ENCODE peak calls at places on chromosome 9, in six cellular contexts. J is tibial nerve, B is Calu3, O is HEK293T, E is ureter, Z is sciatic nerve. C is an unnamed sample.

GRCh38 chr9:78676623-78677022 is 379.7 kb downstream of the PSAT1 start:
- DNase-seq in J (no peak), B (no peak), O (no peak), E (no peak), Z (no peak), C (no peak)

GRCh38 chr9:114300846-114301797 is 21.8 kb upstream of the ORM1 start:
- DNase-seq in J (no peak), B (no peak), O (no peak), E (peak), Z (peak), C (peak)

GRCh38 chr9:13113201-13113600 is 166.3 kb downstream of the MPDZ start:
- DNase-seq in J (no peak), B (no peak), O (no peak), E (no peak), Z (no peak), C (no peak)

GRCh38 chr9:132880311-132880661 is 1.6 kb downstream of the SPACA9 start:
- DNase-seq in J (no peak), B (no peak), O (no peak), E (no peak), Z (no peak), C (no peak)

GRCh38 chr9:114551750-114552685 is 35.6 kb upstream of the ATP6V1G1 start:
- DNase-seq in J (peak), B (peak), O (peak), E (peak), Z (peak), C (peak)

GRCh38 chr9:94002316-94003140 is 47.4 kb upstream of the BARX1 start:
- DNase-seq in J (peak), B (peak), O (peak), E (no peak), Z (no peak), C (no peak)

GRCh38 chr9:95770653-95771131 is 104.8 kb upstream of the ERCC6L2 start:
- DNase-seq in J (no peak), B (no peak), O (peak), E (no peak), Z (no peak), C (no peak)

GRCh38 chr9:121648799-121649198 is 2.6 kb upstream of the DAB2IP start:
- DNase-seq in J (no peak), B (no peak), O (no peak), E (no peak), Z (no peak), C (no peak)

GRCh38 chr9:70044450-70045307 is 1.0 kb downstream of the MAMDC2 start:
- DNase-seq in J (no peak), B (peak), O (no peak), E (no peak), Z (peak), C (no peak)

GRCh38 chr9:133133680-133134418 is 12.8 kb upstream of the RALGDS start:
- DNase-seq in J (peak), B (peak), O (no peak), E (peak), Z (no peak), C (peak)

GRCh38 chr9:136171009-136171800 is 33.7 kb downstream of the LHX3 start:
- DNase-seq in J (no peak), B (peak), O (peak), E (no peak), Z (no peak), C (no peak)

GRCh38 chr9:93121316-93122241 is 12.5 kb downstream of the NINJ1 start:
- DNase-seq in J (no peak), B (no peak), O (no peak), E (peak), Z (peak), C (no peak)

GRCh38 chr9:68997676-68998075 is 16.2 kb downstream of the PRKACG start:
- DNase-seq in J (no peak), B (no peak), O (no peak), E (no peak), Z (no peak), C (no peak)

GRCh38 chr9:98317134-98317857 is 61.8 kb upstream of the TBC1D2 start:
- DNase-seq in J (no peak), B (no peak), O (no peak), E (no peak), Z (no peak), C (no peak)